ENCODE peak calls at places on chromosomes 13 and 19, in four cellular contexts. One of them, this sample, is unnamed.

GRCh38 chr13:30529085-30529815 is 63.5 kb upstream of the HMGB1 start:
- DNase-seq in skeletal muscle cell: peak
- DNase-seq in activated T-helper 1 cell treated with anti-CD3 and anti-CD28 coated beads, Interleukin-2, amount 50 U/mL, for 16 hours: no peak
- DNase-seq in RWPE1: no peak
- DNase-seq in this sample: no peak

GRCh38 chr13:30441304-30441703 is 19.0 kb downstream of the UBE2L5 start:
- DNase-seq in skeletal muscle cell: no peak
- DNase-seq in activated T-helper 1 cell treated with anti-CD3 and anti-CD28 coated beads, Interleukin-2, amount 50 U/mL, for 16 hours: no peak
- DNase-seq in RWPE1: no peak
- DNase-seq in this sample: no peak

GRCh38 chr13:98405107-98405571 is 171.8 kb downstream of the STK24 start:
- DNase-seq in skeletal muscle cell: no peak
- DNase-seq in activated T-helper 1 cell treated with anti-CD3 and anti-CD28 coated beads, Interleukin-2, amount 50 U/mL, for 16 hours: no peak
- DNase-seq in RWPE1: no peak
- DNase-seq in this sample: no peak

GRCh38 chr19:2083174-2083854 is 12.8 kb downstream of the MOB3A start:
- DNase-seq in skeletal muscle cell: no peak
- DNase-seq in activated T-helper 1 cell treated with anti-CD3 and anti-CD28 coated beads, Interleukin-2, amount 50 U/mL, for 16 hours: peak
- DNase-seq in RWPE1: no peak
- DNase-seq in this sample: no peak

GRCh38 chr13:42272115-42272756 is at the start of gene AKAP11:
- DNase-seq in skeletal muscle cell: peak
- DNase-seq in activated T-helper 1 cell treated with anti-CD3 and anti-CD28 coated beads, Interleukin-2, amount 50 U/mL, for 16 hours: peak
- DNase-seq in RWPE1: peak
- DNase-seq in this sample: peak

GRCh38 chr13:39887424-39887823 is 232.0 kb downstream of the COG6 start:
- DNase-seq in skeletal muscle cell: no peak
- DNase-seq in activated T-helper 1 cell treated with anti-CD3 and anti-CD28 coated beads, Interleukin-2, amount 50 U/mL, for 16 hours: no peak
- DNase-seq in RWPE1: no peak
- DNase-seq in this sample: no peak

GRCh38 chr13:97615266-97615665 is 181.3 kb downstream of the RAP2A start:
- DNase-seq in skeletal muscle cell: no peak
- DNase-seq in activated T-helper 1 cell treated with anti-CD3 and anti-CD28 coated beads, Interleukin-2, amount 50 U/mL, for 16 hours: no peak
- DNase-seq in RWPE1: no peak
- DNase-seq in this sample: no peak

GRCh38 chr19:15137777-15138176 is 30.6 kb downstream of the SYDE1 start:
- DNase-seq in skeletal muscle cell: no peak
- DNase-seq in activated T-helper 1 cell treated with anti-CD3 and anti-CD28 coated beads, Interleukin-2, amount 50 U/mL, for 16 hours: no peak
- DNase-seq in RWPE1: no peak
- DNase-seq in this sample: no peak

GRCh38 chr19:54373781-54374266 is 9.1 kb upstream of the LAIR1 start:
- DNase-seq in skeletal muscle cell: no peak
- DNase-seq in activated T-helper 1 cell treated with anti-CD3 and anti-CD28 coated beads, Interleukin-2, amount 50 U/mL, for 16 hours: no peak
- DNase-seq in RWPE1: no peak
- DNase-seq in this sample: no peak

GRCh38 chr13:100203696-100204367 is 114.9 kb downstream of the PCCA start:
- DNase-seq in skeletal muscle cell: no peak
- DNase-seq in activated T-helper 1 cell treated with anti-CD3 and anti-CD28 coated beads, Interleukin-2, amount 50 U/mL, for 16 hours: no peak
- DNase-seq in RWPE1: peak
- DNase-seq in this sample: no peak

GRCh38 chr13:86920960-86921359 is 750.2 kb upstream of the SLITRK5 start:
- DNase-seq in skeletal muscle cell: no peak
- DNase-seq in activated T-helper 1 cell treated with anti-CD3 and anti-CD28 coated beads, Interleukin-2, amount 50 U/mL, for 16 hours: no peak
- DNase-seq in RWPE1: no peak
- DNase-seq in this sample: no peak

GRCh38 chr19:47094557-47095517 is 18.7 kb downstream of the ZC3H4 start:
- DNase-seq in skeletal muscle cell: no peak
- DNase-seq in activated T-helper 1 cell treated with anti-CD3 and anti-CD28 coated beads, Interleukin-2, amount 50 U/mL, for 16 hours: no peak
- DNase-seq in RWPE1: no peak
- DNase-seq in this sample: no peak

GRCh38 chr19:32624410-32624809 is 43.4 kb downstream of the PDCD5 start:
- DNase-seq in skeletal muscle cell: peak
- DNase-seq in activated T-helper 1 cell treated with anti-CD3 and anti-CD28 coated beads, Interleukin-2, amount 50 U/mL, for 16 hours: no peak
- DNase-seq in RWPE1: no peak
- DNase-seq in this sample: no peak

GRCh38 chr19:16588824-16589577 is 16.8 kb upstream of the SLC35E1 start:
- DNase-seq in skeletal muscle cell: no peak
- DNase-seq in activated T-helper 1 cell treated with anti-CD3 and anti-CD28 coated beads, Interleukin-2, amount 50 U/mL, for 16 hours: no peak
- DNase-seq in RWPE1: no peak
- DNase-seq in this sample: no peak

GRCh38 chr13:76016799-76017198 is 380.7 kb downstream of the LMO7 start:
- DNase-seq in skeletal muscle cell: no peak
- DNase-seq in activated T-helper 1 cell treated with anti-CD3 and anti-CD28 coated beads, Interleukin-2, amount 50 U/mL, for 16 hours: no peak
- DNase-seq in RWPE1: no peak
- DNase-seq in this sample: no peak

GRCh38 chr13:86135856-86136255 is 336.6 kb upstream of the SLITRK6 start:
- DNase-seq in skeletal muscle cell: no peak
- DNase-seq in activated T-helper 1 cell treated with anti-CD3 and anti-CD28 coated beads, Interleukin-2, amount 50 U/mL, for 16 hours: no peak
- DNase-seq in RWPE1: no peak
- DNase-seq in this sample: no peak